ENCODE peak calls at places on chromosomes 2 and 18, in ten cellular contexts. One of them, this sample, is unnamed. For H3K9me3, the result is how much of the 10 kb centered on the place peaks cover.

GRCh38 chr2:38095996-38096861 is 20.3 kb upstream of the CYP1B1 start:
- DNase-seq in thyroid gland: peak
- DNase-seq in mucosa of descending colon: no peak
- DNase-seq in testis: no peak
- DNase-seq in tibial artery: no peak
- DNase-seq in A549: no peak
- DNase-seq in left lung: no peak
- DNase-seq in prostate gland: peak
- DNase-seq in fibroblast of lung: peak
- DNase-seq in breast epithelium: peak
- DNase-seq in this sample: no peak

GRCh38 chr2:28638102-28638501 is 113.5 kb upstream of the PPP1CB start:
- DNase-seq in fibroblast of lung: no peak
- DNase-seq in A549: no peak
- DNase-seq in testis: no peak
- DNase-seq in prostate gland: no peak
- DNase-seq in left lung: no peak
- DNase-seq in mucosa of descending colon: no peak
- DNase-seq in tibial artery: no peak
- DNase-seq in breast epithelium: no peak
- DNase-seq in thyroid gland: no peak
- DNase-seq in this sample: no peak

GRCh38 chr2:178513876-178514275 is 33.6 kb downstream of the PLEKHA3 start:
- DNase-seq in prostate gland: no peak
- DNase-seq in testis: no peak
- DNase-seq in fibroblast of lung: peak
- DNase-seq in A549: no peak
- DNase-seq in tibial artery: no peak
- DNase-seq in thyroid gland: no peak
- DNase-seq in breast epithelium: no peak
- DNase-seq in mucosa of descending colon: no peak
- DNase-seq in left lung: no peak
- DNase-seq in this sample: no peak

GRCh38 chr2:53768233-53768542 is 584 bp downstream of the CHAC2 start:
- DNase-seq in thyroid gland: peak
- DNase-seq in testis: peak
- DNase-seq in A549: peak
- DNase-seq in breast epithelium: no peak
- DNase-seq in fibroblast of lung: peak
- DNase-seq in left lung: peak
- DNase-seq in mucosa of descending colon: no peak
- DNase-seq in prostate gland: peak
- DNase-seq in tibial artery: no peak
- DNase-seq in this sample: no peak

GRCh38 chr2:189641047-189641446 is 20.2 kb upstream of the ASNSD1 start:
- DNase-seq in thyroid gland: no peak
- DNase-seq in tibial artery: no peak
- DNase-seq in fibroblast of lung: no peak
- DNase-seq in mucosa of descending colon: no peak
- DNase-seq in A549: no peak
- DNase-seq in left lung: no peak
- DNase-seq in testis: no peak
- DNase-seq in prostate gland: no peak
- DNase-seq in breast epithelium: no peak
- DNase-seq in this sample: no peak

GRCh38 chr2:240593026-240593702 is 6.6 kb downstream of the CAPN10 start:
- DNase-seq in prostate gland: no peak
- DNase-seq in testis: no peak
- DNase-seq in mucosa of descending colon: no peak
- DNase-seq in fibroblast of lung: no peak
- DNase-seq in left lung: peak
- DNase-seq in tibial artery: peak
- DNase-seq in A549: no peak
- DNase-seq in breast epithelium: no peak
- DNase-seq in thyroid gland: no peak
- DNase-seq in this sample: no peak

GRCh38 chr2:180705122-180705521 is 275.3 kb upstream of the UBE2E3 start:
- DNase-seq in tibial artery: no peak
- DNase-seq in left lung: no peak
- DNase-seq in A549: no peak
- DNase-seq in prostate gland: no peak
- DNase-seq in testis: no peak
- DNase-seq in breast epithelium: no peak
- DNase-seq in mucosa of descending colon: no peak
- DNase-seq in fibroblast of lung: peak
- DNase-seq in thyroid gland: no peak
- DNase-seq in this sample: no peak

GRCh38 chr18:76821875-76822509 is 365 bp upstream of the ZNF236 start:
- DNase-seq in prostate gland: peak
- DNase-seq in left lung: peak
- DNase-seq in fibroblast of lung: peak
- DNase-seq in testis: peak
- DNase-seq in breast epithelium: peak
- DNase-seq in tibial artery: peak
- DNase-seq in mucosa of descending colon: peak
- DNase-seq in A549: peak
- DNase-seq in thyroid gland: peak
- DNase-seq in this sample: peak

GRCh38 chr2:233551491-233551890 is 15.1 kb downstream of the USP40 start:
- DNase-seq in prostate gland: no peak
- DNase-seq in fibroblast of lung: no peak
- DNase-seq in A549: no peak
- DNase-seq in testis: no peak
- DNase-seq in tibial artery: no peak
- DNase-seq in mucosa of descending colon: no peak
- DNase-seq in thyroid gland: no peak
- DNase-seq in breast epithelium: no peak
- DNase-seq in left lung: no peak
- DNase-seq in this sample: no peak

GRCh38 chr2:126990200-126990599 is 91.5 kb downstream of the TEX51 start:
- DNase-seq in tibial artery: no peak
- DNase-seq in A549: no peak
- DNase-seq in fibroblast of lung: no peak
- DNase-seq in prostate gland: no peak
- DNase-seq in breast epithelium: no peak
- DNase-seq in left lung: no peak
- DNase-seq in mucosa of descending colon: no peak
- DNase-seq in testis: no peak
- DNase-seq in thyroid gland: no peak
- DNase-seq in this sample: no peak

GRCh38 chr18:59646228-59646945 is 50.8 kb downstream of the CCBE1 start:
- DNase-seq in thyroid gland: no peak
- DNase-seq in prostate gland: no peak
- DNase-seq in fibroblast of lung: no peak
- DNase-seq in testis: no peak
- DNase-seq in left lung: no peak
- DNase-seq in mucosa of descending colon: no peak
- DNase-seq in breast epithelium: no peak
- DNase-seq in tibial artery: no peak
- DNase-seq in A549: no peak
- DNase-seq in this sample: no peak

GRCh38 chr2:95138702-95139101 is 17.1 kb upstream of the MRPS5 start:
- DNase-seq in fibroblast of lung: no peak
- DNase-seq in prostate gland: no peak
- DNase-seq in A549: no peak
- DNase-seq in testis: no peak
- DNase-seq in thyroid gland: no peak
- DNase-seq in mucosa of descending colon: no peak
- DNase-seq in left lung: no peak
- DNase-seq in tibial artery: no peak
- DNase-seq in breast epithelium: no peak
- DNase-seq in this sample: no peak
- H3K9me3 ChIP-seq in fibroblast of lung: under half
- H3K9me3 ChIP-seq in prostate gland: under half
- H3K9me3 ChIP-seq in A549: half or more
- H3K9me3 ChIP-seq in testis: under half
- H3K9me3 ChIP-seq in thyroid gland: under half
- H3K9me3 ChIP-seq in mucosa of descending colon: half or more
- H3K9me3 ChIP-seq in left lung: half or more
- H3K9me3 ChIP-seq in tibial artery: half or more
- H3K9me3 ChIP-seq in breast epithelium: under half
- H3K9me3 ChIP-seq in this sample: under half

DNA sequence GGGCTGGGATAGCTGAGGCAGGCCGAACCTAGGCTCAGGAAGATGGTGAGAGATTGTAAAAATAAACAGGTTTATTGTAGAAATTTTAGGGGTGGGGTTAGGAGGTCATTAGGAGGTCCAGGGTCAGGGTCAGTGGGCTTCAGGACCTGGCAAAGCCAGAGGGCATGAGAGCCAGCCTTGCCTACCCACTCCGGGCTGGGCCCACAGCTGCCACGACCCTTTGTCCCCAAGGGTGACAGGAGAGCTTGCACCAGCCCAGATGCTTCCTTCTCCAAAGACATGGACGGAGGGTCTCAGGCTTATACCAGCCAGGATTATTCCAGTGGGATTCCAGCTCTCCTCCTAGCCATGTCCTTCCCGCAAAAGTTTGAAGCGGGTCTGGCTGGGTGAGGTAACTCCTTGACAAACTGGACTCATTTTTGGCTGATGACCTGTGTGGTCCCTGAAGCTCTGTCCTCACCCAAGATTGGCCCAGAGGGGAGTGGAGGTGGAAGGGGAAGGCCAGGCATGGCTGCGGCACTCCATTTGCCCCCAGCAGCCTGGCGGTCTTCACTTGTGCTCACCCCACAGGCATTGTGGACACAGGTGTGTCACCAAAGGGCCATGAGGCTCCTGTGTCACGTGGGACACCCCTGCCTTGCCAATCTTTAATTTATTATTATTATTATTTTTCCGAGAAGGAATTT is 23.8 kb upstream of the ATOH8 start:
- DNase-seq in mucosa of descending colon: no peak
- DNase-seq in fibroblast of lung: no peak
- DNase-seq in testis: no peak
- DNase-seq in left lung: no peak
- DNase-seq in prostate gland: no peak
- DNase-seq in A549: no peak
- DNase-seq in breast epithelium: no peak
- DNase-seq in thyroid gland: peak
- DNase-seq in tibial artery: peak
- DNase-seq in this sample: no peak
- H3K9me3 ChIP-seq in mucosa of descending colon: under half
- H3K9me3 ChIP-seq in fibroblast of lung: under half
- H3K9me3 ChIP-seq in testis: under half
- H3K9me3 ChIP-seq in left lung: under half
- H3K9me3 ChIP-seq in prostate gland: under half
- H3K9me3 ChIP-seq in A549: under half
- H3K9me3 ChIP-seq in breast epithelium: under half
- H3K9me3 ChIP-seq in thyroid gland: under half
- H3K9me3 ChIP-seq in tibial artery: under half
- H3K9me3 ChIP-seq in this sample: under half

DNA sequence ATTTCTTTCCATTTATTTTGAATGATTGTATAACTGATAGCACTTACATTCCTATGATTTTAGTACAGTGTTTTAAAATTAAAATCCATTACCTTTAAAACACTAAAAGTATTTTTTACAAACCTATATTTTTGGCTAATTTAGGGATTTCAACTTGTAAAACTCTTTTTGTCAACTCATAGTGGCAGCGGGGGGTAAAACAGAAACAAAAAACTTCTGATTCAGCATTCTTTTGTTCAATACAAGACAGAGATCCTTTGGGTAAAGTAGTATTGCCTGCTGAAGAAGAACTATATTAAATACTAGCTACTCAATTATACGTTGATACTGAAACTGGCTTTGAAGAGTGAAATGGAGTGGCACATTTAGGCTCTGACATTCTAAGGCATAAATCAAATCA is 437.4 kb upstream of the CDH19 start:
- DNase-seq in mucosa of descending colon: no peak
- DNase-seq in thyroid gland: no peak
- DNase-seq in prostate gland: no peak
- DNase-seq in testis: no peak
- DNase-seq in A549: no peak
- DNase-seq in breast epithelium: no peak
- DNase-seq in fibroblast of lung: no peak
- DNase-seq in tibial artery: no peak
- DNase-seq in left lung: no peak
- DNase-seq in this sample: no peak
- H3K9me3 ChIP-seq in mucosa of descending colon: under half
- H3K9me3 ChIP-seq in thyroid gland: under half
- H3K9me3 ChIP-seq in prostate gland: under half
- H3K9me3 ChIP-seq in testis: under half
- H3K9me3 ChIP-seq in A549: under half
- H3K9me3 ChIP-seq in breast epithelium: under half
- H3K9me3 ChIP-seq in fibroblast of lung: under half
- H3K9me3 ChIP-seq in tibial artery: under half
- H3K9me3 ChIP-seq in left lung: under half
- H3K9me3 ChIP-seq in this sample: under half

GRCh38 chr18:35642802-35643201 is 61.3 kb downstream of the GALNT1 start:
- DNase-seq in testis: no peak
- DNase-seq in fibroblast of lung: peak
- DNase-seq in A549: no peak
- DNase-seq in mucosa of descending colon: no peak
- DNase-seq in left lung: no peak
- DNase-seq in breast epithelium: no peak
- DNase-seq in prostate gland: no peak
- DNase-seq in thyroid gland: no peak
- DNase-seq in tibial artery: no peak
- DNase-seq in this sample: no peak

GRCh38 chr18:35637226-35637625 is 55.7 kb downstream of the GALNT1 start:
- DNase-seq in fibroblast of lung: no peak
- DNase-seq in testis: no peak
- DNase-seq in A549: no peak
- DNase-seq in left lung: no peak
- DNase-seq in tibial artery: no peak
- DNase-seq in breast epithelium: no peak
- DNase-seq in mucosa of descending colon: no peak
- DNase-seq in prostate gland: no peak
- DNase-seq in thyroid gland: no peak
- DNase-seq in this sample: no peak

GRCh38 chr18:35639296-35639695 is 57.8 kb downstream of the GALNT1 start:
- DNase-seq in tibial artery: no peak
- DNase-seq in mucosa of descending colon: no peak
- DNase-seq in A549: no peak
- DNase-seq in fibroblast of lung: no peak
- DNase-seq in breast epithelium: no peak
- DNase-seq in prostate gland: no peak
- DNase-seq in left lung: no peak
- DNase-seq in testis: no peak
- DNase-seq in thyroid gland: no peak
- DNase-seq in this sample: no peak

GRCh38 chr18:35641916-35642315 is 60.4 kb downstream of the GALNT1 start:
- DNase-seq in thyroid gland: no peak
- DNase-seq in fibroblast of lung: peak
- DNase-seq in mucosa of descending colon: no peak
- DNase-seq in A549: no peak
- DNase-seq in testis: no peak
- DNase-seq in tibial artery: no peak
- DNase-seq in prostate gland: no peak
- DNase-seq in breast epithelium: no peak
- DNase-seq in left lung: no peak
- DNase-seq in this sample: no peak

GRCh38 chr18:35641467-35641866 is 59.9 kb downstream of the GALNT1 start:
- DNase-seq in mucosa of descending colon: no peak
- DNase-seq in A549: no peak
- DNase-seq in testis: no peak
- DNase-seq in breast epithelium: no peak
- DNase-seq in fibroblast of lung: no peak
- DNase-seq in left lung: no peak
- DNase-seq in tibial artery: no peak
- DNase-seq in prostate gland: no peak
- DNase-seq in thyroid gland: no peak
- DNase-seq in this sample: no peak
- H3K9me3 ChIP-seq in mucosa of descending colon: under half
- H3K9me3 ChIP-seq in A549: under half
- H3K9me3 ChIP-seq in testis: under half
- H3K9me3 ChIP-seq in breast epithelium: under half
- H3K9me3 ChIP-seq in fibroblast of lung: under half
- H3K9me3 ChIP-seq in left lung: under half
- H3K9me3 ChIP-seq in tibial artery: under half
- H3K9me3 ChIP-seq in prostate gland: under half
- H3K9me3 ChIP-seq in thyroid gland: under half
- H3K9me3 ChIP-seq in this sample: under half

This sample was measured in T-helper 17 cell.